ENCODE peak calls at places on chromosomes 4 and X, in four cellular contexts. T, L, J and F are unnamed samples.

GRCh38 chrX:143634701-143635442 is 1.0 kb downstream of the SLITRK4 start:
- DNase-seq in T (no peak), L (no peak), J (no peak), F (no peak)

GRCh38 chr4:6126971-6127745 is 73.2 kb downstream of the JAKMIP1 start:
- DNase-seq in T (no peak), L (no peak), J (no peak), F (no peak)

GRCh38 chr4:101239685-101240084 is 107.6 kb downstream of the PPP3CA start:
- DNase-seq in T (no peak), L (peak), J (no peak), F (no peak)

GRCh38 chr4:51943221-51943620 is 76.9 kb downstream of the LRRC66 start:
- DNase-seq in T (no peak), L (no peak), J (no peak), F (no peak)

GRCh38 chrX:125420809-125421208 is 101.1 kb downstream of the TEX13C start:
- DNase-seq in T (no peak), L (no peak), J (no peak), F (no peak)

GRCh38 chrX:38805294-38806053 is 4.2 kb downstream of the MID1IP1 start:
- DNase-seq in T (no peak), L (peak), J (peak), F (peak)

GRCh38 chr4:144179152-144179739 is 38.7 kb upstream of the GYPA start:
- DNase-seq in T (no peak), L (no peak), J (no peak), F (peak)

GRCh38 chr4:76767983-76768382 is 130.0 kb downstream of the SOWAHB start:
- DNase-seq in T (no peak), L (no peak), J (no peak), F (no peak)

GRCh38 chrX:47648376-47648775 is 2.0 kb downstream of the ELK1 start:
- DNase-seq in T (no peak), L (no peak), J (no peak), F (no peak)